ENCODE peak calls at places on chromosomes 7 and 10, in eight cellular contexts. One of them, this sample, is unnamed. For H3K36me3, the result is how much of the 10 kb centered on the place peaks cover.

GRCh38 chr10:32155075-32155516 is 98.9 kb upstream of the KIF5B start:
- DNase-seq in OCI-LY7: no peak
- DNase-seq in pancreas: no peak
- DNase-seq in HepG2: no peak
- DNase-seq in brain microvascular endothelial cell: peak
- DNase-seq in spleen: no peak
- DNase-seq in uterus: no peak
- DNase-seq in CD4-positive, alpha-beta memory T cell: no peak
- DNase-seq in this sample: no peak

GRCh38 chr7:16051561-16052280 is 365.2 kb upstream of the MEOX2 start:
- DNase-seq in uterus: no peak
- DNase-seq in CD4-positive, alpha-beta memory T cell: no peak
- DNase-seq in spleen: no peak
- DNase-seq in brain microvascular endothelial cell: peak
- DNase-seq in OCI-LY7: no peak
- DNase-seq in HepG2: no peak
- DNase-seq in pancreas: no peak
- DNase-seq in this sample: no peak

GRCh38 chr7:122166708-122167107 is 22.7 kb upstream of the AASS start:
- DNase-seq in uterus: no peak
- DNase-seq in brain microvascular endothelial cell: peak
- DNase-seq in pancreas: no peak
- DNase-seq in spleen: no peak
- DNase-seq in CD4-positive, alpha-beta memory T cell: no peak
- DNase-seq in HepG2: no peak
- DNase-seq in OCI-LY7: no peak
- DNase-seq in this sample: no peak

GRCh38 chr10:63256047-63256773 is 123.1 kb downstream of the NRBF2 start:
- DNase-seq in CD4-positive, alpha-beta memory T cell: no peak
- DNase-seq in pancreas: no peak
- DNase-seq in spleen: no peak
- DNase-seq in OCI-LY7: peak
- DNase-seq in brain microvascular endothelial cell: no peak
- DNase-seq in HepG2: no peak
- DNase-seq in uterus: no peak
- DNase-seq in this sample: no peak

GRCh38 chr7:68726386-68726785 is 871.9 kb upstream of the AUTS2 start:
- DNase-seq in pancreas: no peak
- DNase-seq in brain microvascular endothelial cell: no peak
- DNase-seq in uterus: no peak
- DNase-seq in CD4-positive, alpha-beta memory T cell: no peak
- DNase-seq in OCI-LY7: no peak
- DNase-seq in spleen: no peak
- DNase-seq in HepG2: no peak
- DNase-seq in this sample: no peak

GRCh38 chr10:29326299-29326698 is 37.4 kb downstream of the LYZL1 start:
- DNase-seq in brain microvascular endothelial cell: no peak
- DNase-seq in OCI-LY7: no peak
- DNase-seq in pancreas: no peak
- DNase-seq in CD4-positive, alpha-beta memory T cell: no peak
- DNase-seq in HepG2: no peak
- DNase-seq in uterus: no peak
- DNase-seq in spleen: no peak
- DNase-seq in this sample: no peak

GRCh38 chr10:62384057-62384446 is 9.9 kb downstream of the ZNF365 start:
- DNase-seq in HepG2: no peak
- DNase-seq in brain microvascular endothelial cell: peak
- DNase-seq in spleen: no peak
- DNase-seq in OCI-LY7: no peak
- DNase-seq in uterus: no peak
- DNase-seq in pancreas: no peak
- DNase-seq in CD4-positive, alpha-beta memory T cell: peak
- DNase-seq in this sample: no peak

GRCh38 chr10:28558923-28559508 is 26.1 kb downstream of the WAC start:
- DNase-seq in spleen: no peak
- DNase-seq in OCI-LY7: no peak
- DNase-seq in CD4-positive, alpha-beta memory T cell: no peak
- DNase-seq in brain microvascular endothelial cell: no peak
- DNase-seq in pancreas: no peak
- DNase-seq in uterus: no peak
- DNase-seq in HepG2: no peak
- DNase-seq in this sample: no peak

GRCh38 chr10:62057872-62058271 is 156.4 kb downstream of the ARID5B start:
- DNase-seq in OCI-LY7: no peak
- DNase-seq in uterus: no peak
- DNase-seq in HepG2: no peak
- DNase-seq in brain microvascular endothelial cell: no peak
- DNase-seq in pancreas: no peak
- DNase-seq in spleen: no peak
- DNase-seq in CD4-positive, alpha-beta memory T cell: no peak
- DNase-seq in this sample: no peak

GRCh38 chr10:48773580-48773979 is 88.9 kb downstream of the WDFY4 start:
- DNase-seq in OCI-LY7: no peak
- DNase-seq in brain microvascular endothelial cell: no peak
- DNase-seq in uterus: no peak
- DNase-seq in spleen: no peak
- DNase-seq in pancreas: no peak
- DNase-seq in CD4-positive, alpha-beta memory T cell: no peak
- DNase-seq in HepG2: no peak
- DNase-seq in this sample: no peak

GRCh38 chr7:150412518-150413247 is 33.6 kb downstream of the ZNF775 start:
- DNase-seq in HepG2: no peak
- DNase-seq in pancreas: no peak
- DNase-seq in spleen: no peak
- DNase-seq in uterus: no peak
- DNase-seq in OCI-LY7: no peak
- DNase-seq in brain microvascular endothelial cell: no peak
- DNase-seq in CD4-positive, alpha-beta memory T cell: no peak
- DNase-seq in this sample: no peak

GRCh38 chr7:2510909-2511768 is 8.4 kb upstream of the LFNG start:
- DNase-seq in spleen: peak
- DNase-seq in CD4-positive, alpha-beta memory T cell: peak
- DNase-seq in uterus: no peak
- DNase-seq in HepG2: peak
- DNase-seq in pancreas: no peak
- DNase-seq in brain microvascular endothelial cell: no peak
- DNase-seq in OCI-LY7: peak
- DNase-seq in this sample: peak

GRCh38 chr7:30164567-30164966 is 29.8 kb downstream of the MTURN start:
- DNase-seq in uterus: no peak
- DNase-seq in pancreas: no peak
- DNase-seq in CD4-positive, alpha-beta memory T cell: no peak
- DNase-seq in spleen: no peak
- DNase-seq in OCI-LY7: peak
- DNase-seq in brain microvascular endothelial cell: peak
- DNase-seq in HepG2: peak
- DNase-seq in this sample: no peak

GRCh38 chr10:131970946-131971345 is 10.8 kb downstream of the BNIP3 start:
- DNase-seq in spleen: peak
- DNase-seq in CD4-positive, alpha-beta memory T cell: no peak
- DNase-seq in OCI-LY7: no peak
- DNase-seq in uterus: no peak
- DNase-seq in pancreas: peak
- DNase-seq in HepG2: no peak
- DNase-seq in brain microvascular endothelial cell: no peak
- DNase-seq in this sample: no peak

GRCh38 chr10:131973160-131973951 is 8.4 kb downstream of the BNIP3 start:
- DNase-seq in HepG2: no peak
- DNase-seq in spleen: peak
- DNase-seq in CD4-positive, alpha-beta memory T cell: no peak
- DNase-seq in OCI-LY7: no peak
- DNase-seq in uterus: no peak
- DNase-seq in pancreas: peak
- DNase-seq in brain microvascular endothelial cell: no peak
- DNase-seq in this sample: no peak

GRCh38 chr10:131972474-131973071 is 9.2 kb downstream of the BNIP3 start:
- DNase-seq in spleen: peak
- DNase-seq in brain microvascular endothelial cell: peak
- DNase-seq in OCI-LY7: no peak
- DNase-seq in HepG2: no peak
- DNase-seq in CD4-positive, alpha-beta memory T cell: peak
- DNase-seq in pancreas: peak
- DNase-seq in uterus: peak
- DNase-seq in this sample: peak

GRCh38 chr10:131974034-131974817 is 7.5 kb downstream of the BNIP3 start:
- DNase-seq in HepG2: no peak
- DNase-seq in OCI-LY7: no peak
- DNase-seq in spleen: peak
- DNase-seq in pancreas: no peak
- DNase-seq in CD4-positive, alpha-beta memory T cell: no peak
- DNase-seq in brain microvascular endothelial cell: no peak
- DNase-seq in uterus: no peak
- DNase-seq in this sample: no peak

DNA sequence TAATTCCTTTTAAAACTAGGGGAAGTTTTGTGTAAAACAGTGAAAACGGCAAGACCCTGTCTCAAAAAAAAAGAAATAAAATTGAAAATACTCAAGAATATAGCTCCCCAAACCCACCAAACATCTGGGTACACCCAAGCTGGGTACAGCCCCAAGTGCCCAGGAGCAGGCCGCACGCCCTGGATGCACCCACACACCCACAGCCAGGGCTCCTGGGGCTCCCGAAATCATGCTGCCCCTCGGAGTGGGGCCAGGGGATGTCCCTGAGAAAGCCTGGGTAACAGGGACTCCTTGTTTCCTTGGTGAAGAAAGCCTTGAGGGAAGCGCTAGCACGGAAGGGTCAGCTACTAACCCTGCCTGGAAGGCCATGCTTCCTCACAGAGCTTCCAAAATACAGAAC is 10.1 kb downstream of the BNIP3 start:
- DNase-seq in CD4-positive, alpha-beta memory T cell: no peak
- DNase-seq in uterus: no peak
- DNase-seq in OCI-LY7: no peak
- DNase-seq in pancreas: no peak
- DNase-seq in HepG2: no peak
- DNase-seq in brain microvascular endothelial cell: no peak
- DNase-seq in spleen: peak
- DNase-seq in this sample: no peak
- H3K36me3 ChIP-seq in CD4-positive, alpha-beta memory T cell: under half
- H3K36me3 ChIP-seq in uterus: under half
- H3K36me3 ChIP-seq in OCI-LY7: half or more
- H3K36me3 ChIP-seq in pancreas: under half
- H3K36me3 ChIP-seq in HepG2: half or more
- H3K36me3 ChIP-seq in brain microvascular endothelial cell: under half
- H3K36me3 ChIP-seq in spleen: under half
- H3K36me3 ChIP-seq in this sample: under half

DNA sequence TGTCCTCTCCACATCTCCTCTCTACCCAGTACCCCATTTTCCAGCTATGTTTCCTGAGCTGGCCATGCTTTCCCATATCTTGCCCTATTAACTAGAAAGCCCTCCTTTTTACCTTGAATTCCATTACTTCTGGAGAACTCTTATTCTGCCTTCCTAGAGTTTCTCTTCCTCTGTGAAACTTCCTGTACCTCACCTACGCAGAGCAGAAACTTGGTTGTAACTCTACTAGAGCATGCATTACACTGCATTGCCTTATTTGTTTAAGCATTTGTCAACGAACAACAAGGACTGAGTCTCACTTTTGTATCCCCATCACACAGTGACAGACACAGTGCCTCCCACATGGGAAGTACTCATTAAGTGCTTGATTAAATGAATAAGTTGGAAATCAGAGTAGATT is 36.4 kb downstream of the VCL start:
- DNase-seq in uterus: no peak
- DNase-seq in HepG2: no peak
- DNase-seq in CD4-positive, alpha-beta memory T cell: no peak
- DNase-seq in pancreas: no peak
- DNase-seq in brain microvascular endothelial cell: no peak
- DNase-seq in spleen: no peak
- DNase-seq in OCI-LY7: no peak
- DNase-seq in this sample: no peak
- H3K27ac ChIP-seq in uterus: peak
- H3K27ac ChIP-seq in HepG2: no peak
- H3K27ac ChIP-seq in CD4-positive, alpha-beta memory T cell: peak
- H3K27ac ChIP-seq in pancreas: no peak
- H3K27ac ChIP-seq in brain microvascular endothelial cell: no peak
- H3K27ac ChIP-seq in spleen: peak
- H3K27ac ChIP-seq in OCI-LY7: no peak
- H3K27ac ChIP-seq in this sample: no peak

GRCh38 chr7:96320437-96320836 is 1.5 kb downstream of the SLC25A13 start:
- DNase-seq in pancreas: no peak
- DNase-seq in HepG2: no peak
- DNase-seq in spleen: no peak
- DNase-seq in OCI-LY7: no peak
- DNase-seq in uterus: no peak
- DNase-seq in brain microvascular endothelial cell: no peak
- DNase-seq in CD4-positive, alpha-beta memory T cell: no peak
- DNase-seq in this sample: no peak

GRCh38 chr7:96321041-96321669 is 743 bp downstream of the SLC25A13 start:
- DNase-seq in HepG2: peak
- DNase-seq in OCI-LY7: peak
- DNase-seq in brain microvascular endothelial cell: peak
- DNase-seq in pancreas: peak
- DNase-seq in uterus: peak
- DNase-seq in CD4-positive, alpha-beta memory T cell: no peak
- DNase-seq in spleen: peak
- DNase-seq in this sample: peak

GRCh38 chr7:96321670-96322372 is at the start of gene SLC25A13:
- DNase-seq in pancreas: peak
- DNase-seq in spleen: peak
- DNase-seq in uterus: peak
- DNase-seq in CD4-positive, alpha-beta memory T cell: peak
- DNase-seq in HepG2: peak
- DNase-seq in OCI-LY7: no peak
- DNase-seq in brain microvascular endothelial cell: peak
- DNase-seq in this sample: peak

GRCh38 chr7:96322373-96322695 is 436 bp upstream of the SLC25A13 start:
- DNase-seq in OCI-LY7: no peak
- DNase-seq in spleen: no peak
- DNase-seq in brain microvascular endothelial cell: no peak
- DNase-seq in HepG2: no peak
- DNase-seq in pancreas: no peak
- DNase-seq in uterus: no peak
- DNase-seq in CD4-positive, alpha-beta memory T cell: no peak
- DNase-seq in this sample: peak

GRCh38 chr7:96322847-96323461 is 1.1 kb upstream of the SLC25A13 start:
- DNase-seq in pancreas: no peak
- DNase-seq in brain microvascular endothelial cell: no peak
- DNase-seq in uterus: no peak
- DNase-seq in HepG2: no peak
- DNase-seq in spleen: no peak
- DNase-seq in OCI-LY7: no peak
- DNase-seq in CD4-positive, alpha-beta memory T cell: no peak
- DNase-seq in this sample: no peak
- H3K4me3 ChIP-seq in pancreas: no peak
- H3K4me3 ChIP-seq in brain microvascular endothelial cell: no peak
- H3K4me3 ChIP-seq in uterus: no peak
- H3K4me3 ChIP-seq in HepG2: no peak
- H3K4me3 ChIP-seq in spleen: no peak
- H3K4me3 ChIP-seq in OCI-LY7: no peak
- H3K4me3 ChIP-seq in CD4-positive, alpha-beta memory T cell: no peak
- H3K4me3 ChIP-seq in this sample: no peak

DNA sequence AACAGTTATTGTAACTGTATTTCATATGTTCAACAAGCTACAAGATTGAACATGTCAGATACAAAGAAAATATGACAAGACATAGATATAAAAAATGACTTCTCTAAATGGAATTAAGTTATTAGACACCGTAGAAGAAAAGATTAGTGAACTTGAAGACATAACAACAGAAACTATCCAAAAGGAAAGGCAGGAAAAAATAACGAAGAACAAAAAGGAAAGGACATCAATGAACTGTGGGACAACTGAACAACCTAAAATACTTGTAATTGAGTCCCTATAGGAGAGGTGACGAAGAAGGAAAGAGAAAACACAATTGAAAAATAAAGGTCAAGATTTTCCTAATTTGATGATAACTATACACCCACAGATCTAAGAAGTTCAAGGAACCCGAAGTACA is 32.3 kb downstream of the UPF2 start:
- DNase-seq in brain microvascular endothelial cell: no peak
- DNase-seq in HepG2: no peak
- DNase-seq in spleen: no peak
- DNase-seq in CD4-positive, alpha-beta memory T cell: no peak
- DNase-seq in pancreas: no peak
- DNase-seq in OCI-LY7: no peak
- DNase-seq in uterus: no peak
- DNase-seq in this sample: no peak
- H3K36me3 ChIP-seq in brain microvascular endothelial cell: under half
- H3K36me3 ChIP-seq in HepG2: under half
- H3K36me3 ChIP-seq in spleen: half or more
- H3K36me3 ChIP-seq in CD4-positive, alpha-beta memory T cell: under half
- H3K36me3 ChIP-seq in pancreas: under half
- H3K36me3 ChIP-seq in OCI-LY7: half or more
- H3K36me3 ChIP-seq in uterus: under half
- H3K36me3 ChIP-seq in this sample: under half

This sample was measured in naive thymus-derived CD4-positive, alpha-beta T cell.